ENCODE peak calls at places on chromosomes 11 and 22, in ten cellular contexts. E, R, Q, Z, K, H, W, J, L and Y are unnamed samples.
A peak's percentile ranks its signal among the peaks of the same experiment; 100 is the strongest.

GRCh38 chr11:94473177-94473799 is 20.4 kb downstream of the MRE11 start:
- DNase-seq in E (no peak), R (peak; percentile 87), Q (no peak), Z (no peak), K (no peak), H (no peak), W (no peak), J (no peak), L (no peak), Y (no peak)

GRCh38 chr11:75768909-75769771 is 562 bp downstream of the DGAT2 start:
- DNase-seq in E (no peak), R (no peak), Q (no peak), Z (peak; percentile 69), K (peak; percentile 39), H (peak; percentile 28), W (peak; percentile 42), J (no peak), L (no peak), Y (no peak)

GRCh38 chr11:131463609-131464008 is 93.2 kb downstream of the NTM start:
- DNase-seq in E (no peak), R (no peak), Q (no peak), Z (no peak), K (no peak), H (no peak), W (no peak), J (no peak), L (no peak), Y (no peak)

GRCh38 chr11:79393362-79394043 is 47.3 kb downstream of the TENM4 start:
- DNase-seq in E (no peak), R (no peak), Q (no peak), Z (no peak), K (peak; percentile 74), H (no peak), W (no peak), J (no peak), L (peak; percentile 27), Y (no peak)

GRCh38 chr11:61669417-61669816 is 10.8 kb upstream of the DAGLA start:
- DNase-seq in E (no peak), R (no peak), Q (no peak), Z (no peak), K (no peak), H (no peak), W (peak; percentile 42), J (no peak), L (no peak), Y (no peak)

GRCh38 chr22:27851974-27852713 is 50.6 kb upstream of the MN1 start:
- DNase-seq in E (no peak), R (no peak), Q (no peak), Z (no peak), K (no peak), H (no peak), W (no peak), J (no peak), L (no peak), Y (no peak)

GRCh38 chr11:130485983-130486970 is 37.8 kb downstream of the ADAMTS15 start:
- DNase-seq in E (no peak), R (no peak), Q (no peak), Z (no peak), K (no peak), H (peak; percentile 29), W (no peak), J (no peak), L (no peak), Y (no peak)

GRCh38 chr11:14380947-14381555 is 22.1 kb upstream of the RRAS2 start:
- DNase-seq in E (peak; percentile 76), R (peak; percentile 64), Q (peak; percentile 68), Z (peak; percentile 88), K (peak; percentile 67), H (peak; percentile 76), W (peak; percentile 88), J (peak; percentile 66), L (no peak), Y (peak; percentile 81)

DNA sequence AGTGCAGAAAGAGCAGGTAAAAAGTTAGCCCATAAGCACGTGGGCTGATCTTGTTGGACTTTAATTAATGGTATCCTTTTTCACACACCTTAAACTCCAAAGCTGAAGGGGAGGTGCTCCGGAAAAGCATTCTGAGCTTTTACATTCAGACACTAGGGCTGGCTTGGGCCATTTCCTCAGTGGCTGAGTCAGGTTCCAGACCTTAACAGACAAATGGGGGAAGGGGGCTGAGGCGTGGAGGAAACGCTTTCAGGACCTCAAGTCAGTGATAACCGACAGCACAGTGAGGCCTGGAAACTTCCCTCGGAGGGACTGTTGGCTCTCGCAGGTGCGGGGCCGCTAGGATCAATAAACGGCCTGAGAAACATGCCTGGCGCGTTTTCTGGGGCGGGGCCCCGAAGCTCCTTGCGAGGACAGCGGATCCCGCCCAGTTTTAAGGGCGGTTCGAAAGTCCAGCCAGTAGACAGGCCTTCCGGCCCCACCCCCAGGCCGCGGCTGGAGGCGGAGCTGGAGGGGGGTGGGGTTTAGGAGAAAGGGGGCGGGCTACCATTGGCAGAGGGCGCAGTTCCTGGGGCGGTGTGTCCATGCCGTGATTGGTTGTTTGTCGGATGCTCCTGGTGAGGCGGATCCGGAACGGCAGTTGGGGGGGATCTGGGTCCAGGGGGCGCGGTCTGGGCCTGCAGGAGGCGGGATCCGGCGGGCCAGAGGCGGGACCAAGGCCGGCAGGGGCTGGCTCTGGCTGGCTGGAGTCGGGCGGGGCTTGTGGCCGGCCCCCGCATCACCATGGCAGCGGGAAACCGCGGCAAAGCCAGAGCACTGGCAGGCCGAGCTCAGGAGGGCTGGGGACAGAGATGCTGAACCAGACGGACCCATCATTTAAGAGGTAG is 8.0 kb downstream of the C11orf52 start:
- DNase-seq in E (peak; percentile 97), R (peak; percentile 96), Q (peak; percentile 94), Z (peak; percentile 99), K (peak; percentile 98), H (peak; percentile 97), W (peak; percentile 99), J (peak; percentile 97), L (peak; percentile 94), Y (peak; percentile 98)
- TF ChIP-seq CTCF in E (no peak), R (no peak), Q (peak; percentile 3), Z (no peak), K (no peak), H (no peak), W (no peak), J (no peak), L (peak; percentile 2), Y (no peak)

DNA sequence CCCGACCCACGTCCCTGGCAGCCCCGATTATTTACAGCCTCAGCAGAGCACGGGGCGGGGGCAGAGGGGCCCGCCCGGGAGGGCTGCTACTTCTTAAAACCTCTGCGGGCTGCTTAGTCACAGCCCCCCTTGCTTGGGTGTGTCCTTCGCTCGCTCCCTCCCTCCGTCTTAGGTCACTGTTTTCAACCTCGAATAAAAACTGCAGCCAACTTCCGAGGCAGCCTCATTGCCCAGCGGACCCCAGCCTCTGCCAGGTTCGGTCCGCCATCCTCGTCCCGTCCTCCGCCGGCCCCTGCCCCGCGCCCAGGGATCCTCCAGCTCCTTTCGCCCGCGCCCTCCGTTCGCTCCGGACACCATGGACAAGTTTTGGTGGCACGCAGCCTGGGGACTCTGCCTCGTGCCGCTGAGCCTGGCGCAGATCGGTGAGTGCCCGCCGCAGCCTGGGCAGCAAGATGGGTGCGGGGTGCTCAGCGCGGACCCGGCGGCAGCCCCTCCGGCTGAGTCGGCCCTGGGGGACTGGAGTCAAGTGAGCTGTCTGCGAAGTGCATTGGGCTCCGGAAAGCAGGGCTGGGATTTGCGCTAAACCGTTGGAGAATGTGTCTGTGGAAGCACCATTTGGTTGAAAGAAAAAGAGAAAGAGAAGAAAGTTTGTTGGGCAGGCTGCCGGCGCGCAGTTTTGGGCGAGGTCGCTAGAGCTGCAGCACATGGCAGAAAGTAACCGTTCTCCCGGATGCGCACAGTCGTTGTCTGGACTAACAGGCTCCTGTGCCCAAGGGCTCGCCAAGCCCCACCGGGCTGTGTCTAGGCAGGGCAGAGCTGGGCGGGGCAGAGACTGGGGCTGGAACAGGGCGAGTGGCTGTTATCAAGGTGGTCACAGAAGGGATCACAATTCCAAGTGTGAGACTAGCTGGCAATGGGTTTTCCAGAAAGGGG is at the start of gene CD44:
- DNase-seq in E (peak; percentile 75), R (peak; percentile 88), Q (peak; percentile 89), Z (peak; percentile 89), K (peak; percentile 66), H (peak; percentile 83), W (peak; percentile 79), J (peak; percentile 47), L (no peak), Y (peak; percentile 85)
- H3K4me1 ChIP-seq in E (peaks cover 72% of the 10 kb centered on the region), R (peaks cover 18% of the 10 kb centered on the region), Q (peaks cover 30% of the 10 kb centered on the region), Z (no peaks in the 10 kb centered on the region), K (peaks cover 3% of the 10 kb centered on the region), H (peaks cover 13% of the 10 kb centered on the region), W (peaks cover 7% of the 10 kb centered on the region), J (peaks cover 4% of the 10 kb centered on the region), L (peaks cover 3% of the 10 kb centered on the region), Y (peaks cover 46% of the 10 kb centered on the region)

GRCh38 chr11:45899086-45899447 is 8.0 kb downstream of the FREY1 start:
- DNase-seq in E (no peak), R (no peak), Q (no peak), Z (no peak), K (no peak), H (no peak), W (no peak), J (no peak), L (no peak), Y (no peak)
- H3K27ac ChIP-seq in E (peak overlapping the region; percentile 93), R (peak overlapping the region; percentile 84), Q (no peak overlapping the region), Z (no peak overlapping the region), K (no peak overlapping the region), H (no peak overlapping the region), W (no peak overlapping the region), J (no peak overlapping the region), L (no peak overlapping the region), Y (no peak overlapping the region)

GRCh38 chr22:35454416-35455054 is 54.6 kb downstream of the MCM5 start:
- DNase-seq in E (no peak), R (no peak), Q (no peak), Z (no peak), K (no peak), H (no peak), W (no peak), J (no peak), L (no peak), Y (no peak)
- TF ChIP-seq CTCF in E (no peak), R (peak; percentile 25), Q (peak; percentile 13), Z (peak; percentile 35), K (peak; percentile 43), H (no peak), W (peak; percentile 19), J (no peak), L (peak; percentile 29), Y (peak; percentile 31)

DNA sequence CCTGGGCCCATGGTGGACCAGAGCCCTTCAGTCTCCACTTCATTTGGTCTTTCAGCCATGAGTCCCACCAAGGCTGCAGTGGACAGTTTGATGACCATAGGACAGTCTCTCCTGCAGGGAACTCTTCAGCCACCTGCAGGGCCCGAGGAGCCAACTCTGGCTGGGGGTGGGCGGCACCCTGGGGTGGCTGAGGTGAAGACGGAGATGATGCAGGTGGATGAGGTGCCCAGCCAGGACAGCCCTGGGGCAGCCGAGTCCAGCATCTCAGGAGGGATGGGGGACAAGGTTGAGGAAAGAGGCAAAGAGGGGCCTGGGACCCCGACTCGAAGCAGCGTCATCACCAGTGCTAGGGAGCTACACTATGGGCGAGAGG is 4.3 kb downstream of the ZBTB16 start:
- DNase-seq in E (no peak), R (no peak), Q (no peak), Z (no peak), K (no peak), H (no peak), W (no peak), J (no peak), L (no peak), Y (no peak)
- H3K4me1 ChIP-seq in E (peaks cover 77% of the 10 kb centered on the region), R (no peaks in the 10 kb centered on the region), Q (peaks cover 14% of the 10 kb centered on the region), Z (no peaks in the 10 kb centered on the region), K (no peaks in the 10 kb centered on the region), H (peaks cover 7% of the 10 kb centered on the region), W (peaks cover 73% of the 10 kb centered on the region), J (peaks cover 30% of the 10 kb centered on the region), L (peaks cover 7% of the 10 kb centered on the region), Y (peaks cover 71% of the 10 kb centered on the region)